ENCODE peak calls at places on chromosomes 3 and 15, in four cellular contexts. O, V, C and G are unnamed samples.

GRCh38 chr3:127149621-127150310 is 43.2 kb upstream of the PRR23E start:
- DNase-seq in O (no peak), C (no peak), V (no peak), G (no peak)

GRCh38 chr3:3625461-3626271 is 173.6 kb upstream of the LRRN1 start:
- DNase-seq in V (no peak), O (no peak), C (no peak), G (no peak)

GRCh38 chr3:184543256-184543655 is 18.3 kb upstream of the EPHB3 start:
- DNase-seq in V (no peak), C (no peak), O (no peak), G (no peak)

GRCh38 chr15:88574646-88575045 is 28.2 kb upstream of the DET1 start:
- DNase-seq in O (no peak), V (no peak), C (no peak), G (no peak)

GRCh38 chr3:110664148-110664547 is 407.5 kb upstream of the NECTIN3 start:
- DNase-seq in C (no peak), V (no peak), O (no peak), G (peak; percentile 27)

GRCh38 chr3:189132125-189132744 is 39.5 kb upstream of the TPRG1 start:
- DNase-seq in O (no peak), V (peak; percentile 92), C (no peak), G (peak; percentile 90)

GRCh38 chr3:171339606-171340005 is 120.6 kb downstream of the TNIK start:
- DNase-seq in O (no peak), C (no peak), V (no peak), G (no peak)

GRCh38 chr3:172129868-172130751 is 90.7 kb downstream of the FNDC3B start:
- DNase-seq in O (no peak), C (peak; percentile 65), V (peak; percentile 98), G (peak; percentile 98)

GRCh38 chr3:56351496-56351895 is 116.8 kb downstream of the ERC2 start:
- DNase-seq in O (no peak), C (no peak), V (no peak), G (no peak)

GRCh38 chr3:184332370-184333090 is 4.9 kb upstream of the FAM131A start:
- DNase-seq in O (no peak), V (peak; percentile 94), C (no peak), G (peak; percentile 95)

GRCh38 chr15:32979710-32980109 is 214.8 kb downstream of the FMN1 start:
- DNase-seq in V (peak; percentile 92), O (no peak), C (no peak), G (peak; percentile 96)

DNA sequence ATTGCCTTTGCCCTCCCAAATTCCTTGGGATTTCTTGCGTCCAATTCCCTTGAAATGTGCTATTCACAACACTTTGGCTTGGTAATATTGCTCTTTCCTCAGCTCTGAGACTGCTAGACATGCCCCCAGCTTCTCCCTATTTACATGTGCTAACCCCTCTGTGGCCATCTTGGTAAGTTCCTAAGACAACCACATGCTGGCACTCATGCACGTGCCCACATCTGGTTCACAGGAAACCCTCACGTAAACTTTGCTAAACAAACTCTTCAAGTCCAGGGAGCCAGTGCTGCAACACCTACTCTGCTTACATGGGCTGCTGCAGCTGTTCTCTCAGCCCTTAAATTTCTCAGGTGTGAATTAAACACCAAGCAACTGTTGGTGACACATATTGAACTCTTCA is 121.8 kb downstream of the ADAMTSL3 start:
- DNase-seq in V (no peak), O (no peak), C (no peak), G (no peak)
- H3K9me2 ChIP-seq in V (no peaks in the 10 kb centered on the region), O (no peaks in the 10 kb centered on the region), C (no peaks in the 10 kb centered on the region), G (no peaks in the 10 kb centered on the region)

DNA sequence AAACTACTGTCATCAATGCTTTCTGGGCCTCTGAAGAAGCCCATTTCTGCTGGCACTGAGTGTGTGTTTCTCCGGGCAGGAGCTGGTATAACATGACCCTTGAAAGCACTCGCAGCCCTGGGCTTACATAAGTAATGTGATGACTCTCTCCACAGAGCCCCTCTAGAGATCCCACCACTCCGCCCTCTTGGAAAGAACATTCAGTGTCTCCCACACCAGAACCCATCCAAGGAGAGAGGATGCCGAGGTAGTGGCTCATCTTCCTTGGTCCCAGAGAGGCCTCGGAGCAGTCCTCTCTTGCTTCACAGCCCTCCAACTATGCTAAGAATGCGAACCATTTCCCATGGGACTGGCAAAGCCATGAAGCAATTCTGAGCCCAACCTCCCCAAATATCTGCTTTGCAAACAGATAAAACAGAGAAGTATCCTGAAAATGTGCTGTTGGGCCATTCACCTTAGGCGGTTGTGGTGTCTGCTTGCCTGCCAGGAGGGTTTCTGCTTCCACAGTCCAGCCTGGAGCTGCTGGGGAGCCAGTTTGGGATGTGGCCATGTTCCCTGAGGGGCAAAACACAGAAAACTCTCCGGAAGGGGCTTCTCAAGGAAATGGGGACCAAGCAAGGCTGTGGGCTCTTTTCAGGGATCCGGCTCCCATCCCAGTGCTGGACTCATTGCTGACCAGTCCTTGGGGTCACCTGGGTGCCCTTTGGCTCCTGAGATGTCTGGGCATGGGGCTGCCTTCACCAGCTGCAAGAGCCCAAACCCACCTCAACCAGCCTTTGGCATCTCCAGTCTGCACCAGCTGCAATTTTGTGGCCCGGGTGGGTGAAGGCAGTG is 47.3 kb downstream of the AMOTL2 start:
- DNase-seq in O (no peak), V (peak; percentile 87), C (no peak), G (peak; percentile 99)
- H3K9ac ChIP-seq in O (no peak overlapping the region), V (peak overlapping the region; percentile 21), C (peak overlapping the region; percentile 87), G (peak overlapping the region; percentile 72)

GRCh38 chr3:41162541-41162940 is 36.8 kb upstream of the CTNNB1 start:
- DNase-seq in O (no peak), V (no peak), C (no peak), G (no peak)

GRCh38 chr3:41163399-41163798 is 35.9 kb upstream of the CTNNB1 start:
- DNase-seq in V (no peak), C (no peak), O (no peak), G (no peak)

GRCh38 chr3:41162981-41163380 is 36.3 kb upstream of the CTNNB1 start:
- DNase-seq in O (no peak), C (no peak), V (no peak), G (no peak)

GRCh38 chr3:41167722-41168497 is 31.4 kb upstream of the CTNNB1 start:
- DNase-seq in O (no peak), V (no peak), C (no peak), G (no peak)

DNA sequence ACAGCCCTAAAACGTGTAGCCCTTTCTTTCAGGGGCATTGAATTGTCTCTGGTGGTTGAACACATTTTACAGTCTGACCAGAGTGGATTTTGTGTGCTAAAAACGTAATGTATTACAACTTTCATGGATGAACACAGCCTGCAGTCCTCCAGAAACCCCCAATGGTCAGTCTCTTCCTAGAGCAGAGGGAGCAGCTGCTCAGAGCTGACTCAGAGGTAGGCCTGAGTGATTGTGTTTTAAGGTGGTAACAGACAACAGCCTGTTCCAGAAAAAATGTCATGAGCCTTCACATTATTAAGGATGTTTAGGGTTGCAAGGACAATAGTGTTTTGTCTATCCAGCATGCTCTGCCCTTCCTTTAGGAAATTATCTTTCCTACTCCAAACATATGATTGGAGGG is 34.5 kb upstream of the CTNNB1 start:
- DNase-seq in O (no peak), V (no peak), C (no peak), G (no peak)
- H3K9me2 ChIP-seq in O (no peaks in the 10 kb centered on the region), V (no peaks in the 10 kb centered on the region), C (no peaks in the 10 kb centered on the region), G (peaks cover 3% of the 10 kb centered on the region)

GRCh38 chr3:44993471-44994205 is 17.6 kb downstream of the EXOSC7 start:
- DNase-seq in C (no peak), V (peak; percentile 80), O (no peak), G (peak; percentile 79)
- H3K9ac ChIP-seq in C (no peak overlapping the region), V (no peak overlapping the region), O (no peak overlapping the region), G (peak overlapping the region; percentile 52)

DNA sequence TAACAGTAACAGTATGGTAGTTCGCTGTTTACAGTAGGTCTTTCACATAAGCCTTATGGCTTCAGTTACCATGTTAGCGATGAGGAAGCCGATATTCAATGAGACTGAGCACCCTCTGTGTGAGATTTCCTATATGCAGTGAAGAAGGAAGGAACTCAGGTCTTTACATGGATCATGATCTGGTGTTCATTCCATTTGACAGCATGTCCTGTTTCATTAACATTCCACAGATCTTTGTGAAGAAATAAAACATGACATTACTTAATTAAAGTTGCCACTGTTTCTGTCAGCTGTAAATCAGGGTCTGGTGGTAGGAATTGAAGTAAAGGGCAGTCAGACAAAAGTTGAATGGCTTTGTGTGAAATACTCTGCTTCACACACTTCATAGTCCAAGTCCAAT is 768.6 kb downstream of the ZPLD1 start:
- DNase-seq in C (no peak), O (no peak), V (no peak), G (no peak)
- H3K9me2 ChIP-seq in C (no peaks in the 10 kb centered on the region), O (peaks cover 2% of the 10 kb centered on the region), V (no peaks in the 10 kb centered on the region), G (no peaks in the 10 kb centered on the region)

DNA sequence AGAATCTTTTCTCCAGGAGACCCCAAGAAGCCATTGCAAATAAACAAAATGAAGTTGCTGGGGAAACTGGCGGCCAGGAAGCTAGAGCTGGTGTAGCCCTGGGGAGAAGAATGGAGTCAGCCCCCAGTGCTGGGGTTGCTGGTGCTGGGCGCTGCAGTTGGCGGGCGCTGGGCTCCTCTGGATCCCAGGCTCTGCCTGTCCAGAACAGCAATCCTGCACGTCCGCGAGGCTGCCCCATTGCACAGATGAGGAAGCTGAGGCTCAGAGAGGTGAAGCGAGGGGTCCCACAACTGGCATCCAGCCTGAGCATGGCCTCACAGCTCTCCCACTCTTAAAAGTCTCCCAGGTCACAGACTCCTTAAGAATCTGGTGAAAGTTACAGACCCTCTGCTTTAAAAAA is 161.1 kb downstream of the OR4M2 start:
- DNase-seq in V (no peak), O (no peak), C (no peak), G (no peak)
- H3K9ac ChIP-seq in V (no peak overlapping the region), O (no peak overlapping the region), C (no peak overlapping the region), G (no peak overlapping the region)

GRCh38 chr3:10816019-10816862 is at the start of gene SLC6A11:
- DNase-seq in C (peak; percentile 94), O (no peak), V (peak; percentile 72), G (peak; percentile 11)

GRCh38 chr3:10816863-10817253 is 830 bp downstream of the SLC6A11 start:
- DNase-seq in V (peak; percentile 43), O (no peak), C (no peak), G (no peak)

GRCh38 chr3:10814623-10815022 is 1.4 kb upstream of the SLC6A11 start:
- DNase-seq in C (no peak), V (no peak), O (no peak), G (no peak)

GRCh38 chr3:10817506-10817905 is 1.5 kb downstream of the SLC6A11 start:
- DNase-seq in O (no peak), C (peak; percentile 41), V (peak; percentile 63), G (no peak)

GRCh38 chr3:10815487-10815886 is 541 bp upstream of the SLC6A11 start:
- DNase-seq in C (no peak), O (no peak), V (no peak), G (no peak)
- H3K9me2 ChIP-seq in C (no peaks in the 10 kb centered on the region), O (no peaks in the 10 kb centered on the region), V (no peaks in the 10 kb centered on the region), G (no peaks in the 10 kb centered on the region)

GRCh38 chr3:181694805-181695660 is 16.7 kb upstream of the SOX2 start:
- DNase-seq in C (no peak), V (no peak), O (no peak), G (peak; percentile 20)

GRCh38 chr3:181693280-181693679 is 18.4 kb upstream of the SOX2 start:
- DNase-seq in C (no peak), V (no peak), O (no peak), G (no peak)

GRCh38 chr3:181690769-181691168 is 21.0 kb upstream of the SOX2 start:
- DNase-seq in V (no peak), O (no peak), C (no peak), G (no peak)

GRCh38 chr3:181691951-181692849 is 19.5 kb upstream of the SOX2 start:
- DNase-seq in C (peak; percentile 49), V (no peak), O (no peak), G (no peak)

GRCh38 chr3:181692850-181693154 is 18.9 kb upstream of the SOX2 start:
- DNase-seq in C (no peak), V (no peak), O (no peak), G (no peak)
- H3K9ac ChIP-seq in C (no peak overlapping the region), V (no peak overlapping the region), O (no peak overlapping the region), G (no peak overlapping the region)